ENCODE peak calls at places on chromosomes 3 and 15, in nine cellular contexts. H, J, F, Z, X, Q, T, O and E are unnamed samples.

GRCh38 chr15:58748787-58749531 is 548 bp downstream of the ADAM10 start:
- DNase-seq in X (peak), H (no peak), Z (no peak), T (peak), F (peak), O (peak), Q (peak), J (peak), E (no peak)

GRCh38 chr15:29570121-29570930 is 251.9 kb downstream of the TJP1 start:
- DNase-seq in X (no peak), F (no peak), Z (no peak), Q (no peak), J (peak), O (peak), T (no peak), H (no peak), E (no peak)

GRCh38 chr3:14317057-14317553 is 85.3 kb upstream of the SLC6A6 start:
- DNase-seq in Q (no peak), H (no peak), X (no peak), Z (peak), O (no peak), T (peak), J (no peak), F (no peak), E (no peak)

GRCh38 chr15:70669966-70670658 is 93.2 kb downstream of the UACA start:
- DNase-seq in J (peak), O (no peak), T (no peak), Q (no peak), Z (no peak), H (no peak), X (no peak), F (no peak), E (no peak)

GRCh38 chr3:132253262-132253878 is 63.8 kb upstream of the ACP3 start:
- DNase-seq in O (no peak), Q (no peak), T (peak), J (peak), X (no peak), H (peak), F (no peak), Z (peak), E (no peak)

GRCh38 chr3:7074217-7074616 is 213.3 kb downstream of the GRM7 start:
- DNase-seq in Z (no peak), T (no peak), Q (no peak), H (no peak), F (no peak), X (no peak), O (no peak), J (no peak), E (no peak)

GRCh38 chr3:23096041-23096440 is 107.1 kb upstream of the UBE2E2 start:
- DNase-seq in F (no peak), J (no peak), H (no peak), Z (no peak), Q (no peak), T (peak), O (no peak), X (no peak), E (no peak)

GRCh38 chr3:149466192-149466591 is 8.3 kb upstream of the TM4SF4 start:
- DNase-seq in H (peak), F (no peak), T (peak), J (no peak), Q (no peak), X (no peak), O (no peak), Z (peak), E (no peak)

GRCh38 chr3:8387591-8387990 is 114.0 kb upstream of the LMCD1 start:
- DNase-seq in J (no peak), O (no peak), Z (no peak), Q (no peak), H (no peak), T (no peak), X (no peak), F (no peak), E (no peak)

GRCh38 chr3:67875338-67875737 is 220.9 kb upstream of the SUCLG2 start:
- DNase-seq in X (no peak), O (no peak), F (no peak), Z (no peak), H (peak), J (no peak), Q (no peak), T (peak), E (no peak)

GRCh38 chr3:148601766-148602685 is 95.7 kb upstream of the AGTR1 start:
- DNase-seq in H (peak), Z (no peak), X (no peak), F (no peak), J (no peak), O (no peak), Q (no peak), T (no peak), E (no peak)

GRCh38 chr15:27353837-27354236 is 382.9 kb downstream of the GABRG3 start:
- DNase-seq in X (no peak), T (peak), Z (peak), H (no peak), J (no peak), O (no peak), Q (no peak), F (no peak), E (no peak)

GRCh38 chr3:4421121-4421520 is 45.9 kb downstream of the SUMF1 start:
- DNase-seq in O (no peak), T (peak), J (no peak), X (no peak), Q (no peak), H (peak), F (no peak), Z (peak), E (peak)

DNA sequence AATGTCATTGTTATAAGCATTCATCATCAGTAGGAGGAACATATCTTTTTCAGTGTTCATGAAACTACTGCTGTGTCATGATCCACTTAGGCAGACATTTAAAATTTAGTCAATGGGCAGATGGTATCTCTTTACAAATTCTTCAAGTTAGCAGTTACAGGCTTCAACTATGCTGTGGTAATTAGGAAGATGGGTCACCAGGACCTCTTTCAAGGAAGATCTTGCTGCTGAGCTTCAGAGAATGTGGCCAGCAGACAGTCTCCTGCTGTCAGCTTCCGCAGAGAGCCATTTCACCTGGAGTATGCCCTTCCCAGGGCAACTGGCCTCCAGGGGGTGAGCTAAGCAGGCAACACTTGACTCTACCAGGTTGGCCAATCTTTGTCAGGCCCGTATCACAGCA is 19.4 kb downstream of the IFT57 start:
- DNase-seq in H (peak), T (no peak), J (no peak), F (no peak), X (no peak), O (no peak), Q (no peak), Z (no peak), E (no peak)
- TF ChIP-seq CTCF in H (no peak), T (no peak), J (no peak), F (no peak), X (no peak), O (no peak), Q (no peak), Z (no peak), E (no peak)

GRCh38 chr3:124492824-124493223 is 237.4 kb upstream of the UMPS start:
- DNase-seq in T (peak), J (peak), O (peak), Q (no peak), F (peak), Z (peak), H (peak), X (no peak), E (no peak)
- TF ChIP-seq CTCF in T (peak), J (peak), O (peak), Q (no peak), F (peak), Z (peak), H (peak), X (peak), E (no peak)

GRCh38 chr3:33315826-33316225 is 38.6 kb downstream of the FBXL2 start:
- DNase-seq in T (peak), X (no peak), O (no peak), H (peak), Q (no peak), F (no peak), Z (peak), J (peak), E (no peak)
- TF ChIP-seq CTCF in T (no peak), X (no peak), O (no peak), H (no peak), Q (no peak), F (no peak), Z (no peak), J (no peak), E (no peak)

DNA sequence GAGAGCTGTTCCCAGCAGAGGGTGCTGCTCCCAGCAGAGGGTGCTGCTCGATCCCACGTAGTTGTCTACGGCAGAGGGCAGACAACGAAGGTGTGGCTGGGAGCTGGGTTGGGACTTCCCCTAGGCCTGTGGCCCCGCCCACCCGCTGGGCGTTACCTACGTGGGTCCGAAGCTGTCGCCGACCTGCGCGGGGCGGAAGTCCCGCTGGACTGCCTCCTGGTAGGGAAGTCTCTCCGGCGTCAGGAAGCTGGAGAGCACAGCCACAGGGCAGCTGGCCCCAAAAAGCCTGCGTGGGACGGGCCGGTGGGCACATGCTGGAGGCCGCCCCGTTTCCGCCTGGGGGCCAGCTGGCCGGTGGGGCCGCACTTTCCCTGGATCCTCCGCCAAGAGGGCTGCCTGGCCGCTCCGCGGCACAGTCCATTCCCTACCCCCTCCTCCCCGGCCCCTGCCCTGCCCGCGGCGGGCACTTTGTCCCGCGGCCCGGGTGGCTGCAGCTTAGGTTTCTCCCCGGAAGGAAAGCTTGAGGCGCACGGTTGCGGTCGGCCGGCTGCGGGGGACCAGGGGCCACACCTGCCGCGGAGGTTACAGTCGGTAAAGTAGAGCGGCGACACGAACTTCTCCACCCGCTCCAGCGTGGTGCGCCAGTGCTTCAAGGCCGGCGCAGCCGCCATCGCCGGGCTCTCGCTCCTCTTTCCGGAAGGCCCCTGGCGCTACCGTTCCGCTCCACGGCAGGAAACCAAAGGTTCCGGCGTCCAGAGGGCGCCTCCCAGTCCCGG is at the start of gene MAN2C1:
- DNase-seq in T (peak), F (peak), O (peak), Q (peak), J (peak), X (peak), H (peak), Z (peak), E (peak)
- TF ChIP-seq CTCF in T (peak), F (peak), O (peak), Q (peak), J (peak), X (peak), H (peak), Z (peak), E (peak)